ENCODE peak calls at places on chromosomes 6 and 20, in seven cellular contexts. R is transverse colon, W is cardiac fibroblast, U is upper lobe of right lung, Z is heart right ventricle, X is gastrocnemius medialis, T is B cell. J is an unnamed sample.

GRCh38 chr20:62875419-62876355 is 14.1 kb upstream of the TCFL5 start:
- DNase-seq in R (peak; percentile 78), W (peak; percentile 88), U (no peak), Z (peak; percentile 80), X (peak; percentile 73), T (no peak), J (peak; percentile 61)

GRCh38 chr20:50293244-50294139 is 102.9 kb downstream of the CEBPB start:
- DNase-seq in R (no peak), W (no peak), U (no peak), Z (no peak), X (no peak), T (no peak), J (no peak)

GRCh38 chr20:44288252-44288651 is 22.8 kb downstream of the FITM2 start:
- DNase-seq in R (peak; percentile 13), W (no peak), U (no peak), Z (no peak), X (no peak), T (no peak), J (no peak)

GRCh38 chr6:109239192-109239917 is 142.9 kb downstream of the CD164 start:
- DNase-seq in R (no peak), W (peak; percentile 79), U (no peak), Z (no peak), X (no peak), T (no peak), J (no peak)

GRCh38 chr6:18978330-18979128 is 591.4 kb downstream of the RNF144B start:
- DNase-seq in R (no peak), W (no peak), U (no peak), Z (peak; percentile 38), X (no peak), T (no peak), J (no peak)

GRCh38 chr6:161918154-161918553 is 644.3 kb upstream of the AGPAT4 start:
- DNase-seq in R (no peak), W (no peak), U (no peak), Z (no peak), X (no peak), T (no peak), J (no peak)

GRCh38 chr6:900716-901605 is 208.0 kb upstream of the EXOC2 start:
- DNase-seq in R (no peak), W (no peak), U (no peak), Z (no peak), X (no peak), T (no peak), J (no peak)

GRCh38 chr6:100404051-100404450 is 60.7 kb downstream of the SIM1 start:
- DNase-seq in R (no peak), W (no peak), U (no peak), Z (no peak), X (no peak), T (no peak), J (no peak)

GRCh38 chr6:82959385-82959941 is 106.2 kb downstream of the UBE3D start:
- DNase-seq in R (no peak), W (no peak), U (no peak), Z (no peak), X (no peak), T (no peak), J (no peak)

GRCh38 chr6:147127587-147127986 is 76.6 kb upstream of the STXBP5 start:
- DNase-seq in R (no peak), W (peak; percentile 42), U (no peak), Z (no peak), X (no peak), T (no peak), J (no peak)

GRCh38 chr6:148329568-148330299 is 12.9 kb upstream of the SASH1 start:
- DNase-seq in R (no peak), W (peak; percentile 91), U (no peak), Z (no peak), X (no peak), T (no peak), J (no peak)

GRCh38 chr20:41023549-41023948 is 5.1 kb upstream of the TOP1 start:
- DNase-seq in R (no peak), W (no peak), U (no peak), Z (no peak), X (no peak), T (no peak), J (no peak)

GRCh38 chr6:160071805-160072687 is 49.6 kb upstream of the SLC22A1 start:
- DNase-seq in R (no peak), W (peak; percentile 18), U (no peak), Z (no peak), X (no peak), T (no peak), J (no peak)
- TF ChIP-seq CTCF in R (no peak), W (peak; percentile 28), U (peak; percentile 17), Z (peak; percentile 24), X (no peak), T (no peak), J (no peak)

GRCh38 chr20:46341374-46342044 is 33.2 kb upstream of the CDH22 start:
- DNase-seq in R (no peak), W (no peak), U (no peak), Z (no peak), X (no peak), T (no peak), J (no peak)
- TF ChIP-seq CTCF in R (no peak), W (no peak), U (no peak), Z (no peak), X (no peak), T (no peak), J (no peak)

GRCh38 chr6:72560721-72561593 is 60.9 kb upstream of the KCNQ5 start:
- DNase-seq in R (no peak), W (peak; percentile 21), U (no peak), Z (no peak), X (no peak), T (no peak), J (no peak)
- TF ChIP-seq CTCF in R (no peak), W (peak; percentile 19), U (no peak), Z (no peak), X (no peak), T (peak; percentile 25), J (no peak)

DNA sequence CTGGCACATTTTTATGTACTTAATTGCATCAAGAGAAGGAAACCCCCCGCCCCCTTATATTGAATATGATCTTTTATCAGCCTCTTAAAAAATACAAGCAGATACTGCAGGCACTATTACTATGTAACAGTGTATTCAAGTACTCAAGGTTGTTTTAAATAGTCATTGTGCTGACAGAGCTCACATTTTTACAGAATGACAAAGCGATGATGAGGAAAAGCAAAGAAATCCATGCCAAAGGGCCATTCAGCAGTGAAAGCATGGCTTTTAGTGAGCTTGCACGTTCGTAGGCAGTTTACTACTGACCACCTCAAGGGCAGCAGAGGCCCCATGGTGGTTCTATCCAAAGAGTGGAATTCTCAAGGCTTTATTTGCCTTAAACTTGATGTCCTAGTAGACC is 146.8 kb downstream of the RPS12 start:
- DNase-seq in R (no peak), W (peak; percentile 75), U (no peak), Z (no peak), X (no peak), T (no peak), J (no peak)
- TF ChIP-seq CTCF in R (no peak), W (no peak), U (no peak), Z (no peak), X (no peak), T (no peak), J (no peak)

GRCh38 chr6:135002229-135002844 is 52.3 kb downstream of the HBS1L start:
- DNase-seq in R (no peak), W (peak; percentile 47), U (no peak), Z (no peak), X (no peak), T (no peak), J (no peak)
- TF ChIP-seq CTCF in R (peak; percentile 40), W (peak; percentile 55), U (peak; percentile 52), Z (peak; percentile 63), X (peak; percentile 20), T (peak; percentile 74), J (peak; percentile 10)